ENCODE peak calls at places on chromosomes 1 and 21, in seven cellular contexts. One of them, this sample, is unnamed. For H3K9me3, the result is how much of the 10 kb centered on the place peaks cover.

GRCh38 chr1:15736035-15736665 is at the start of gene SLC25A34:
- DNase-seq in A673: no peak
- DNase-seq in sigmoid colon: no peak
- DNase-seq in tibial nerve: no peak
- DNase-seq in Peyer's patch: peak
- DNase-seq in CD8-positive, alpha-beta T cell: no peak
- DNase-seq in PC-3: no peak
- DNase-seq in this sample: no peak

GRCh38 chr1:167936930-167937708 is at the start of gene MPC2:
- DNase-seq in A673: peak
- DNase-seq in sigmoid colon: peak
- DNase-seq in tibial nerve: peak
- DNase-seq in Peyer's patch: peak
- DNase-seq in CD8-positive, alpha-beta T cell: peak
- DNase-seq in PC-3: peak
- DNase-seq in this sample: peak

GRCh38 chr1:230839166-230839565 is 29.2 kb downstream of the C1orf198 start:
- DNase-seq in A673: no peak
- DNase-seq in sigmoid colon: no peak
- DNase-seq in tibial nerve: no peak
- DNase-seq in Peyer's patch: no peak
- DNase-seq in CD8-positive, alpha-beta T cell: no peak
- DNase-seq in PC-3: no peak
- DNase-seq in this sample: no peak

GRCh38 chr1:201946224-201946908 is at the start of gene LMOD1:
- DNase-seq in A673: peak
- DNase-seq in sigmoid colon: peak
- DNase-seq in tibial nerve: peak
- DNase-seq in Peyer's patch: peak
- DNase-seq in CD8-positive, alpha-beta T cell: no peak
- DNase-seq in PC-3: peak
- DNase-seq in this sample: peak

GRCh38 chr21:30718239-30718909 is at the start of gene KRTAP21-3:
- DNase-seq in A673: no peak
- DNase-seq in sigmoid colon: no peak
- DNase-seq in tibial nerve: no peak
- DNase-seq in Peyer's patch: no peak
- DNase-seq in CD8-positive, alpha-beta T cell: no peak
- DNase-seq in PC-3: peak
- DNase-seq in this sample: no peak

GRCh38 chr1:178126790-178127189 is 32.9 kb downstream of the RASAL2 start:
- DNase-seq in A673: no peak
- DNase-seq in sigmoid colon: no peak
- DNase-seq in tibial nerve: no peak
- DNase-seq in Peyer's patch: no peak
- DNase-seq in CD8-positive, alpha-beta T cell: no peak
- DNase-seq in PC-3: peak
- DNase-seq in this sample: no peak

GRCh38 chr1:11042995-11043874 is 3.8 kb downstream of the MASP2 start:
- DNase-seq in A673: no peak
- DNase-seq in sigmoid colon: peak
- DNase-seq in tibial nerve: no peak
- DNase-seq in Peyer's patch: no peak
- DNase-seq in CD8-positive, alpha-beta T cell: no peak
- DNase-seq in PC-3: no peak
- DNase-seq in this sample: peak

GRCh38 chr1:99808391-99809115 is 41.6 kb upstream of the AGL start:
- DNase-seq in A673: peak
- DNase-seq in sigmoid colon: peak
- DNase-seq in tibial nerve: peak
- DNase-seq in Peyer's patch: no peak
- DNase-seq in CD8-positive, alpha-beta T cell: no peak
- DNase-seq in PC-3: peak
- DNase-seq in this sample: no peak

GRCh38 chr1:84907095-84907827 is 14.3 kb upstream of the LPAR3 start:
- DNase-seq in A673: no peak
- DNase-seq in sigmoid colon: no peak
- DNase-seq in tibial nerve: no peak
- DNase-seq in Peyer's patch: no peak
- DNase-seq in CD8-positive, alpha-beta T cell: no peak
- DNase-seq in PC-3: peak
- DNase-seq in this sample: no peak

GRCh38 chr21:45584786-45585185 is 42.5 kb upstream of the SLC19A1 start:
- DNase-seq in A673: no peak
- DNase-seq in sigmoid colon: no peak
- DNase-seq in tibial nerve: no peak
- DNase-seq in Peyer's patch: peak
- DNase-seq in CD8-positive, alpha-beta T cell: no peak
- DNase-seq in PC-3: no peak
- DNase-seq in this sample: peak
- H3K9me3 ChIP-seq in A673: under half
- H3K9me3 ChIP-seq in sigmoid colon: under half
- H3K9me3 ChIP-seq in tibial nerve: under half
- H3K9me3 ChIP-seq in Peyer's patch: under half
- H3K9me3 ChIP-seq in CD8-positive, alpha-beta T cell: under half
- H3K9me3 ChIP-seq in PC-3: under half
- H3K9me3 ChIP-seq in this sample: under half

GRCh38 chr1:54287821-54288220 is 87.9 kb downstream of the MRPL37 start:
- DNase-seq in A673: no peak
- DNase-seq in sigmoid colon: peak
- DNase-seq in tibial nerve: no peak
- DNase-seq in Peyer's patch: no peak
- DNase-seq in CD8-positive, alpha-beta T cell: no peak
- DNase-seq in PC-3: no peak
- DNase-seq in this sample: no peak

GRCh38 chr1:54289061-54289938 is 89.3 kb downstream of the MRPL37 start:
- DNase-seq in A673: no peak
- DNase-seq in sigmoid colon: no peak
- DNase-seq in tibial nerve: no peak
- DNase-seq in Peyer's patch: no peak
- DNase-seq in CD8-positive, alpha-beta T cell: no peak
- DNase-seq in PC-3: no peak
- DNase-seq in this sample: no peak

GRCh38 chr1:54291276-54292014 is 91.5 kb downstream of the MRPL37 start:
- DNase-seq in A673: no peak
- DNase-seq in sigmoid colon: no peak
- DNase-seq in tibial nerve: no peak
- DNase-seq in Peyer's patch: no peak
- DNase-seq in CD8-positive, alpha-beta T cell: no peak
- DNase-seq in PC-3: no peak
- DNase-seq in this sample: no peak

GRCh38 chr1:54290443-54291184 is 90.6 kb downstream of the MRPL37 start:
- DNase-seq in A673: no peak
- DNase-seq in sigmoid colon: no peak
- DNase-seq in tibial nerve: no peak
- DNase-seq in Peyer's patch: peak
- DNase-seq in CD8-positive, alpha-beta T cell: no peak
- DNase-seq in PC-3: no peak
- DNase-seq in this sample: peak

DNA sequence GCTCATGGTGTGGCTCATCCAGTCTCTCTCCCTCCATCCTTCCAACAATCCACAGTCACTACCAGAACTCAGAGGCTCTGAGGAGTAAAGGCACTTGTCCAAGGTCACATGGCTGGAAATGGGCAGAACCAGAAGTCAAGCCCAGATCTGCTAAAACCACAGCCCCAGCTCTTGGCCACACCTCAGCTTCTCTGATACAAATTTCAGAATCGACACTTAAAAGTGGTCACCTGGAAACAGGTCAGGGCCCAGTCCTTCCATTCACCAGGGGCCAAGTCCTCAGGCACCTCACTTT is 89.9 kb downstream of the MRPL37 start:
- DNase-seq in A673: no peak
- DNase-seq in sigmoid colon: no peak
- DNase-seq in tibial nerve: no peak
- DNase-seq in Peyer's patch: no peak
- DNase-seq in CD8-positive, alpha-beta T cell: no peak
- DNase-seq in PC-3: no peak
- DNase-seq in this sample: no peak
- H3K27ac ChIP-seq in A673: no peak
- H3K27ac ChIP-seq in sigmoid colon: peak
- H3K27ac ChIP-seq in tibial nerve: peak
- H3K27ac ChIP-seq in Peyer's patch: no peak
- H3K27ac ChIP-seq in CD8-positive, alpha-beta T cell: no peak
- H3K27ac ChIP-seq in PC-3: no peak
- H3K27ac ChIP-seq in this sample: peak

DNA sequence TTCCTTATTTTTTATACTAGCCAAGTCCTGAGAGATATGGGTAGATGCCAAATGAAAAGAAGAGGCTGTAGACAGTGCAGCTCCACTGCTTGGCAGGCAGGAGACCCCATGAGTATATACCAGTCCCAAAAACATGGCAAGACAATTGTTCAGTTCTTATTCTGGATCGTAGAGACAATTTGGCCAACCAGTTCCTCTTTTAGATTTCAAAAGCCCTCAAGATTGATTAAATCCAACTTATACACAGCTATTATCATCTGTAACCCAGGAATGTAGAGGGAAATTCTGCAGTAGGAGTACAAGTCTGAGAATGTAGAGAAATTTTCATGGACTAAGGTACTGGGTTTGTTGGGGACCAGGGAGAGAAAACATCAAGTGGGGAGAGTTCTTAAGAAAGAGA is 50.3 kb downstream of the ATP6V1G3 start:
- DNase-seq in A673: no peak
- DNase-seq in sigmoid colon: no peak
- DNase-seq in tibial nerve: no peak
- DNase-seq in Peyer's patch: no peak
- DNase-seq in CD8-positive, alpha-beta T cell: no peak
- DNase-seq in PC-3: no peak
- DNase-seq in this sample: no peak
- H3K9me3 ChIP-seq in A673: under half
- H3K9me3 ChIP-seq in sigmoid colon: under half
- H3K9me3 ChIP-seq in tibial nerve: under half
- H3K9me3 ChIP-seq in Peyer's patch: under half
- H3K9me3 ChIP-seq in CD8-positive, alpha-beta T cell: under half
- H3K9me3 ChIP-seq in PC-3: under half
- H3K9me3 ChIP-seq in this sample: under half

DNA sequence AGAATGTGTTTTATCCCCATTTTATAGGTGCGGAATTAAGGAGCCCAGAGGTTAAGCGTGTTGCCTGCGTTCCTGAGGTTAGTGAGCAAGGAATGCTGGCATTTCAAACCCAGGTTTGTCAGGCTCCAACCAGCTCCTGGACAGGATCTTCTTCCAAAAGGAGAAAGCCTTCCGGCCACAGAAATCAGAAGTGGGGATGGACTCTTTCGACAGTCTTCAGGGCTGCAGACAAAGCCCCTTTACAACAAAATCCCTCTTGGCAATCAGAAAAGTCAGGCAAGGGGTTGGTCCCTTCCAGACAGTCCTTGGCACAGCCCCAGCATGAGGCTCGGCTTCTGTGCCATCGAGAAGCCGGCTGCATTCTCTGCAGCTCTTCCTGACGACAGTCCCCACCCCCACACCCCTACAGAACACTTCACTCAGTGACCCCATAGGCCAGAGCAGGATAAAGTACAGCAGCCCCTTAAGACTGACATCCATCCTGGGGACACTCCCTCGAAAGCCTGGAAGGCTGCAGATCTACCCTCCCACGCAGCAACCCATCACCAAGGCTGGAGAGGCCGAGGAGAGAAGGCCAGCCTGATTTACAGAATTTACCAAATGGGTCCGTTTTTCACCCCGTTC is 82.1 kb downstream of the SSBP3 start:
- DNase-seq in A673: no peak
- DNase-seq in sigmoid colon: peak
- DNase-seq in tibial nerve: no peak
- DNase-seq in Peyer's patch: no peak
- DNase-seq in CD8-positive, alpha-beta T cell: no peak
- DNase-seq in PC-3: no peak
- DNase-seq in this sample: no peak
- H3K27ac ChIP-seq in A673: no peak
- H3K27ac ChIP-seq in sigmoid colon: peak
- H3K27ac ChIP-seq in tibial nerve: no peak
- H3K27ac ChIP-seq in Peyer's patch: peak
- H3K27ac ChIP-seq in CD8-positive, alpha-beta T cell: no peak
- H3K27ac ChIP-seq in PC-3: no peak
- H3K27ac ChIP-seq in this sample: no peak

GRCh38 chr1:234737915-234738314 is 127.9 kb upstream of the IRF2BP2 start:
- DNase-seq in A673: peak
- DNase-seq in sigmoid colon: no peak
- DNase-seq in tibial nerve: no peak
- DNase-seq in Peyer's patch: no peak
- DNase-seq in CD8-positive, alpha-beta T cell: no peak
- DNase-seq in PC-3: no peak
- DNase-seq in this sample: no peak
- H3K9me3 ChIP-seq in A673: under half
- H3K9me3 ChIP-seq in sigmoid colon: under half
- H3K9me3 ChIP-seq in tibial nerve: under half
- H3K9me3 ChIP-seq in Peyer's patch: under half
- H3K9me3 ChIP-seq in CD8-positive, alpha-beta T cell: under half
- H3K9me3 ChIP-seq in PC-3: under half
- H3K9me3 ChIP-seq in this sample: under half

GRCh38 chr1:200869753-200870391 is 2.9 kb upstream of the GPR25 start:
- DNase-seq in A673: no peak
- DNase-seq in sigmoid colon: peak
- DNase-seq in tibial nerve: no peak
- DNase-seq in Peyer's patch: no peak
- DNase-seq in CD8-positive, alpha-beta T cell: no peak
- DNase-seq in PC-3: no peak
- DNase-seq in this sample: no peak
- H3K27ac ChIP-seq in A673: no peak
- H3K27ac ChIP-seq in sigmoid colon: no peak
- H3K27ac ChIP-seq in tibial nerve: no peak
- H3K27ac ChIP-seq in Peyer's patch: peak
- H3K27ac ChIP-seq in CD8-positive, alpha-beta T cell: no peak
- H3K27ac ChIP-seq in PC-3: no peak
- H3K27ac ChIP-seq in this sample: no peak

GRCh38 chr21:20627594-20627993 is 370.6 kb upstream of the NCAM2 start:
- DNase-seq in A673: no peak
- DNase-seq in sigmoid colon: no peak
- DNase-seq in tibial nerve: no peak
- DNase-seq in Peyer's patch: no peak
- DNase-seq in CD8-positive, alpha-beta T cell: no peak
- DNase-seq in PC-3: no peak
- DNase-seq in this sample: no peak
- H3K9me3 ChIP-seq in A673: under half
- H3K9me3 ChIP-seq in sigmoid colon: under half
- H3K9me3 ChIP-seq in tibial nerve: under half
- H3K9me3 ChIP-seq in Peyer's patch: under half
- H3K9me3 ChIP-seq in CD8-positive, alpha-beta T cell: under half
- H3K9me3 ChIP-seq in PC-3: under half
- H3K9me3 ChIP-seq in this sample: under half

This sample was measured in aorta.